ENCODE peak calls at places on chromosomes 12 and 14, in ten cellular contexts. H, P, J, B, I, L, Z, Q, D and N are unnamed samples.

GRCh38 chr12:81170072-81170471 is 92.2 kb downstream of the ACSS3 start:
- DNase-seq in H (peak; percentile 42), P (no peak), J (peak; percentile 2), B (no peak), I (no peak), L (no peak), Z (no peak), Q (no peak), D (no peak), N (no peak)

GRCh38 chr12:132766380-132767085 is 4.9 kb upstream of the ANKLE2 start:
- DNase-seq in H (no peak), P (no peak), J (no peak), B (no peak), I (no peak), L (no peak), Z (peak; percentile 9), Q (no peak), D (peak; percentile 43), N (no peak)

GRCh38 chr14:72894623-72895378 is 900 bp upstream of the DPF3 start:
- DNase-seq in H (no peak), P (no peak), J (peak; percentile 52), B (no peak), I (no peak), L (no peak), Z (no peak), Q (no peak), D (no peak), N (no peak)

GRCh38 chr12:39272934-39273770 is 169.8 kb downstream of the KIF21A start:
- DNase-seq in H (peak; percentile 32), P (no peak), J (peak; percentile 3), B (no peak), I (peak; percentile 2), L (no peak), Z (peak; percentile 14), Q (peak; percentile 18), D (no peak), N (no peak)

GRCh38 chr12:105279460-105280056 is 43.6 kb upstream of the APPL2 start:
- DNase-seq in H (peak; percentile 61), P (peak; percentile 6), J (no peak), B (no peak), I (peak; percentile 13), L (peak; percentile 21), Z (peak; percentile 27), Q (peak; percentile 13), D (no peak), N (no peak)

GRCh38 chr12:55629058-55629841 is 7.4 kb upstream of the OR10P1 start:
- DNase-seq in H (no peak), P (no peak), J (no peak), B (no peak), I (no peak), L (no peak), Z (no peak), Q (no peak), D (no peak), N (no peak)

GRCh38 chr12:51992246-51992645 is 14.5 kb upstream of the TAMALIN start:
- DNase-seq in H (no peak), P (no peak), J (no peak), B (no peak), I (no peak), L (no peak), Z (no peak), Q (no peak), D (no peak), N (no peak)

GRCh38 chr12:15555466-15555865 is 233.2 kb downstream of the PTPRO start:
- DNase-seq in H (no peak), P (no peak), J (no peak), B (peak; percentile 45), I (no peak), L (no peak), Z (no peak), Q (no peak), D (no peak), N (no peak)

GRCh38 chr12:6699989-6700645 is 498 bp downstream of the PIANP start:
- DNase-seq in H (no peak), P (no peak), J (no peak), B (no peak), I (no peak), L (no peak), Z (no peak), Q (no peak), D (no peak), N (peak; percentile 69)

GRCh38 chr12:65533177-65533883 is 254.8 kb downstream of the MSRB3 start:
- DNase-seq in H (peak; percentile 77), P (no peak), J (peak; percentile 29), B (peak; percentile 84), I (no peak), L (no peak), Z (no peak), Q (no peak), D (no peak), N (no peak)

GRCh38 chr12:53624956-53625355 is 1.2 kb downstream of the ATF7 start:
- DNase-seq in H (peak; percentile 6), P (no peak), J (no peak), B (no peak), I (no peak), L (no peak), Z (no peak), Q (no peak), D (no peak), N (no peak)

GRCh38 chr12:111409403-111410228 is 3.9 kb downstream of the SH2B3 start:
- DNase-seq in H (peak; percentile 76), P (no peak), J (peak; percentile 89), B (peak; percentile 70), I (no peak), L (no peak), Z (no peak), Q (peak; percentile 45), D (no peak), N (peak; percentile 81)

GRCh38 chr14:66514206-66514605 is 6.3 kb downstream of the GPHN start:
- DNase-seq in H (peak; percentile 86), P (no peak), J (no peak), B (no peak), I (no peak), L (no peak), Z (no peak), Q (no peak), D (no peak), N (no peak)

GRCh38 chr12:130987151-130987931 is 33.6 kb downstream of the ADGRD1 start:
- DNase-seq in H (no peak), P (no peak), J (no peak), B (no peak), I (no peak), L (no peak), Z (no peak), Q (no peak), D (no peak), N (peak; percentile 44)

GRCh38 chr12:124915249-124916236 is 1.1 kb upstream of the UBC start:
- DNase-seq in H (peak; percentile 60), P (peak; percentile 22), J (no peak), B (peak; percentile 55), I (no peak), L (no peak), Z (no peak), Q (no peak), D (peak; percentile 64), N (peak; percentile 80)

GRCh38 chr12:14399871-14400270 is 34.4 kb downstream of the ATF7IP start:
- DNase-seq in H (peak; percentile 79), P (no peak), J (no peak), B (no peak), I (no peak), L (no peak), Z (no peak), Q (no peak), D (no peak), N (no peak)

GRCh38 chr12:96194901-96195844 is 998 bp downstream of the ELK3 start:
- DNase-seq in H (peak; percentile 87), P (peak; percentile 54), J (peak; percentile 68), B (peak; percentile 56), I (no peak), L (no peak), Z (no peak), Q (peak; percentile 76), D (peak; percentile 59), N (peak; percentile 79)

GRCh38 chr14:95307402-95308041 is 12.2 kb downstream of the CLMN start:
- DNase-seq in H (no peak), P (no peak), J (no peak), B (no peak), I (no peak), L (no peak), Z (no peak), Q (no peak), D (no peak), N (no peak)

GRCh38 chr12:5554711-5555110 is 122.8 kb downstream of the NTF3 start:
- DNase-seq in H (no peak), P (no peak), J (no peak), B (peak; percentile 47), I (no peak), L (no peak), Z (no peak), Q (no peak), D (no peak), N (no peak)

GRCh38 chr12:57929092-57929830 is 12.1 kb upstream of the ATP23 start:
- DNase-seq in H (no peak), P (no peak), J (no peak), B (no peak), I (no peak), L (no peak), Z (no peak), Q (no peak), D (no peak), N (no peak)

GRCh38 chr14:94936901-94937321 is 167.0 kb upstream of the GSC start:
- DNase-seq in H (no peak), P (no peak), J (no peak), B (no peak), I (no peak), L (no peak), Z (no peak), Q (no peak), D (no peak), N (peak; percentile 79)

GRCh38 chr12:98895086-98895651 is 250.1 kb downstream of the APAF1 start:
- DNase-seq in H (no peak), P (no peak), J (no peak), B (no peak), I (peak; percentile 55), L (no peak), Z (peak; percentile 70), Q (no peak), D (no peak), N (no peak)

GRCh38 chr12:107330901-107331431 is 237.6 kb upstream of the CRY1 start:
- DNase-seq in H (no peak), P (no peak), J (no peak), B (no peak), I (no peak), L (no peak), Z (no peak), Q (no peak), D (no peak), N (no peak)

GRCh38 chr12:128266559-128267245 is at the start of gene TMEM132C:
- DNase-seq in H (no peak), P (no peak), J (no peak), B (no peak), I (no peak), L (no peak), Z (no peak), Q (no peak), D (no peak), N (no peak)

GRCh38 chr12:121893901-121894540 is 5.4 kb downstream of the PSMD9 start:
- DNase-seq in H (peak; percentile 63), P (no peak), J (peak; percentile 65), B (no peak), I (no peak), L (no peak), Z (peak; percentile 52), Q (peak; percentile 65), D (no peak), N (no peak)

GRCh38 chr14:81396108-81396507 is 4.0 kb downstream of the STON2 start:
- DNase-seq in H (peak; percentile 3), P (no peak), J (no peak), B (no peak), I (no peak), L (no peak), Z (no peak), Q (peak; percentile 39), D (no peak), N (no peak)

GRCh38 chr14:97270308-97270707 is 473.1 kb downstream of the VRK1 start:
- DNase-seq in H (no peak), P (no peak), J (no peak), B (no peak), I (no peak), L (no peak), Z (no peak), Q (no peak), D (no peak), N (no peak)

GRCh38 chr14:61355892-61356325 is 34.5 kb downstream of the PRKCH start:
- DNase-seq in H (no peak), P (no peak), J (peak; percentile 77), B (peak; percentile 64), I (no peak), L (no peak), Z (no peak), Q (peak; percentile 59), D (peak; percentile 85), N (peak; percentile 70)